ENCODE peak calls at places on chromosomes 13 and 19, in nine cellular contexts. One of them, this sample, is unnamed.

GRCh38 chr13:101262306-101262705 is 154.0 kb downstream of the NALCN start:
- DNase-seq in uterus: no peak
- DNase-seq in omental fat pad: no peak
- DNase-seq in coronary artery: no peak
- DNase-seq in GM12864: no peak
- DNase-seq in astrocyte of the spinal cord: no peak
- DNase-seq in CD8-positive, alpha-beta T cell: no peak
- DNase-seq in progenitor cell of endocrine pancreas: no peak
- DNase-seq in adrenal gland: no peak
- DNase-seq in this sample: no peak

GRCh38 chr19:6362024-6362344 is 653 bp downstream of the CLPP start:
- DNase-seq in GM12864: no peak
- DNase-seq in omental fat pad: no peak
- DNase-seq in progenitor cell of endocrine pancreas: no peak
- DNase-seq in coronary artery: no peak
- DNase-seq in adrenal gland: no peak
- DNase-seq in uterus: peak
- DNase-seq in CD8-positive, alpha-beta T cell: no peak
- DNase-seq in astrocyte of the spinal cord: peak
- DNase-seq in this sample: no peak

GRCh38 chr19:728011-728410 is 19.3 kb downstream of the PALM start:
- DNase-seq in uterus: peak
- DNase-seq in progenitor cell of endocrine pancreas: no peak
- DNase-seq in GM12864: no peak
- DNase-seq in coronary artery: no peak
- DNase-seq in adrenal gland: no peak
- DNase-seq in CD8-positive, alpha-beta T cell: no peak
- DNase-seq in omental fat pad: no peak
- DNase-seq in astrocyte of the spinal cord: no peak
- DNase-seq in this sample: no peak

GRCh38 chr13:98575009-98575866 is 1.7 kb downstream of the STK24 start:
- DNase-seq in omental fat pad: no peak
- DNase-seq in progenitor cell of endocrine pancreas: no peak
- DNase-seq in astrocyte of the spinal cord: peak
- DNase-seq in GM12864: no peak
- DNase-seq in coronary artery: no peak
- DNase-seq in adrenal gland: no peak
- DNase-seq in uterus: no peak
- DNase-seq in CD8-positive, alpha-beta T cell: no peak
- DNase-seq in this sample: no peak

GRCh38 chr19:35162471-35163326 is 8.2 kb downstream of the FXYD5 start:
- DNase-seq in omental fat pad: no peak
- DNase-seq in coronary artery: no peak
- DNase-seq in astrocyte of the spinal cord: peak
- DNase-seq in progenitor cell of endocrine pancreas: no peak
- DNase-seq in adrenal gland: no peak
- DNase-seq in GM12864: no peak
- DNase-seq in uterus: no peak
- DNase-seq in CD8-positive, alpha-beta T cell: no peak
- DNase-seq in this sample: peak

GRCh38 chr13:27423333-27423732 is 1.1 kb upstream of the GTF3A start:
- DNase-seq in omental fat pad: no peak
- DNase-seq in astrocyte of the spinal cord: no peak
- DNase-seq in progenitor cell of endocrine pancreas: no peak
- DNase-seq in uterus: no peak
- DNase-seq in coronary artery: no peak
- DNase-seq in adrenal gland: no peak
- DNase-seq in GM12864: no peak
- DNase-seq in CD8-positive, alpha-beta T cell: no peak
- DNase-seq in this sample: no peak

GRCh38 chr19:46000497-46001246 is 5.4 kb downstream of the CCDC61 start:
- DNase-seq in coronary artery: no peak
- DNase-seq in uterus: no peak
- DNase-seq in progenitor cell of endocrine pancreas: no peak
- DNase-seq in adrenal gland: peak
- DNase-seq in astrocyte of the spinal cord: no peak
- DNase-seq in CD8-positive, alpha-beta T cell: peak
- DNase-seq in GM12864: no peak
- DNase-seq in omental fat pad: no peak
- DNase-seq in this sample: no peak

GRCh38 chr13:31610270-31610998 is 128.9 kb upstream of the RXFP2 start:
- DNase-seq in adrenal gland: no peak
- DNase-seq in CD8-positive, alpha-beta T cell: no peak
- DNase-seq in progenitor cell of endocrine pancreas: no peak
- DNase-seq in astrocyte of the spinal cord: no peak
- DNase-seq in omental fat pad: no peak
- DNase-seq in GM12864: no peak
- DNase-seq in coronary artery: no peak
- DNase-seq in uterus: no peak
- DNase-seq in this sample: no peak

GRCh38 chr19:38429055-38429810 is 3.2 kb upstream of the RASGRP4 start:
- DNase-seq in CD8-positive, alpha-beta T cell: no peak
- DNase-seq in omental fat pad: no peak
- DNase-seq in adrenal gland: no peak
- DNase-seq in uterus: no peak
- DNase-seq in coronary artery: no peak
- DNase-seq in astrocyte of the spinal cord: no peak
- DNase-seq in GM12864: no peak
- DNase-seq in progenitor cell of endocrine pancreas: no peak
- DNase-seq in this sample: peak

GRCh38 chr19:28208745-28209144 is 1004.2 kb downstream of the UQCRFS1 start:
- DNase-seq in adrenal gland: no peak
- DNase-seq in CD8-positive, alpha-beta T cell: no peak
- DNase-seq in coronary artery: no peak
- DNase-seq in uterus: no peak
- DNase-seq in astrocyte of the spinal cord: no peak
- DNase-seq in GM12864: no peak
- DNase-seq in progenitor cell of endocrine pancreas: no peak
- DNase-seq in omental fat pad: no peak
- DNase-seq in this sample: no peak

GRCh38 chr13:80011448-80012212 is 329.3 kb downstream of the SPRY2 start:
- DNase-seq in uterus: no peak
- DNase-seq in GM12864: no peak
- DNase-seq in CD8-positive, alpha-beta T cell: no peak
- DNase-seq in astrocyte of the spinal cord: no peak
- DNase-seq in omental fat pad: no peak
- DNase-seq in adrenal gland: no peak
- DNase-seq in coronary artery: no peak
- DNase-seq in progenitor cell of endocrine pancreas: no peak
- DNase-seq in this sample: no peak

GRCh38 chr19:42322305-42322704 is 3.1 kb upstream of the MEGF8 start:
- DNase-seq in omental fat pad: no peak
- DNase-seq in coronary artery: no peak
- DNase-seq in progenitor cell of endocrine pancreas: no peak
- DNase-seq in uterus: no peak
- DNase-seq in astrocyte of the spinal cord: no peak
- DNase-seq in CD8-positive, alpha-beta T cell: no peak
- DNase-seq in GM12864: no peak
- DNase-seq in adrenal gland: no peak
- DNase-seq in this sample: no peak

GRCh38 chr19:42069619-42070293 is at the start of gene GRIK5:
- DNase-seq in coronary artery: no peak
- DNase-seq in GM12864: no peak
- DNase-seq in progenitor cell of endocrine pancreas: no peak
- DNase-seq in omental fat pad: no peak
- DNase-seq in uterus: peak
- DNase-seq in adrenal gland: no peak
- DNase-seq in CD8-positive, alpha-beta T cell: no peak
- DNase-seq in astrocyte of the spinal cord: no peak
- DNase-seq in this sample: no peak

GRCh38 chr19:35236638-35237400 is 8.3 kb upstream of the FAM187B start:
- DNase-seq in CD8-positive, alpha-beta T cell: peak
- DNase-seq in adrenal gland: no peak
- DNase-seq in GM12864: no peak
- DNase-seq in coronary artery: no peak
- DNase-seq in omental fat pad: no peak
- DNase-seq in uterus: no peak
- DNase-seq in progenitor cell of endocrine pancreas: no peak
- DNase-seq in astrocyte of the spinal cord: no peak
- DNase-seq in this sample: no peak

DNA sequence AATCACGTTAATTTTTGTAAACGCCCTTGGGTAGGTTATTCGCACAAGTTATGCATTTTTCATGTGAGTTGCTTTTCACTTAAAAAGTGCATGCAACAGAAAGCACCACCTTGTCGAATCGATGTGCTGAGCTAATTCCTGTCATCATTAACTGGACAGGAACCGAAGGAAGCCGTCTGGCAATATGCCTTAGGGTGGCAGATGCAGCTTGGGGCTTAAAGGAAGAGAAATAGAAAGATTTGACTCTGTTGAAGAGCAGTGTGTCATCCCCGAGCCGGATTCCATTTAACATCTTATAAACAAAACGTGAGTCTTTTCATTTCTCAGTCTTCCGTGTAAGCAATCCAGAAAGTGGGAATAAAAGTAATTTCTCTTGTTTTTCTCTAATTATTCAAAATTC is 70.0 kb downstream of the ATP11A start:
- DNase-seq in CD8-positive, alpha-beta T cell: no peak
- DNase-seq in uterus: no peak
- DNase-seq in GM12864: no peak
- DNase-seq in coronary artery: no peak
- DNase-seq in adrenal gland: no peak
- DNase-seq in omental fat pad: no peak
- DNase-seq in progenitor cell of endocrine pancreas: no peak
- DNase-seq in astrocyte of the spinal cord: no peak
- DNase-seq in this sample: no peak
- TF ChIP-seq CTCF in CD8-positive, alpha-beta T cell: no peak
- TF ChIP-seq CTCF in uterus: no peak
- TF ChIP-seq CTCF in GM12864: no peak
- TF ChIP-seq CTCF in coronary artery: no peak
- TF ChIP-seq CTCF in adrenal gland: no peak
- TF ChIP-seq CTCF in omental fat pad: no peak
- TF ChIP-seq CTCF in progenitor cell of endocrine pancreas: no peak
- TF ChIP-seq CTCF in astrocyte of the spinal cord: no peak
- TF ChIP-seq CTCF in this sample: no peak

GRCh38 chr19:13212759-13213330 is 62.6 kb downstream of the IER2 start:
- DNase-seq in progenitor cell of endocrine pancreas: no peak
- DNase-seq in astrocyte of the spinal cord: peak
- DNase-seq in coronary artery: no peak
- DNase-seq in uterus: peak
- DNase-seq in GM12864: peak
- DNase-seq in CD8-positive, alpha-beta T cell: peak
- DNase-seq in adrenal gland: peak
- DNase-seq in omental fat pad: peak
- DNase-seq in this sample: peak
- TF ChIP-seq CTCF in progenitor cell of endocrine pancreas: peak
- TF ChIP-seq CTCF in astrocyte of the spinal cord: peak
- TF ChIP-seq CTCF in coronary artery: no peak
- TF ChIP-seq CTCF in uterus: peak
- TF ChIP-seq CTCF in GM12864: peak
- TF ChIP-seq CTCF in CD8-positive, alpha-beta T cell: peak
- TF ChIP-seq CTCF in adrenal gland: peak
- TF ChIP-seq CTCF in omental fat pad: no peak
- TF ChIP-seq CTCF in this sample: peak

DNA sequence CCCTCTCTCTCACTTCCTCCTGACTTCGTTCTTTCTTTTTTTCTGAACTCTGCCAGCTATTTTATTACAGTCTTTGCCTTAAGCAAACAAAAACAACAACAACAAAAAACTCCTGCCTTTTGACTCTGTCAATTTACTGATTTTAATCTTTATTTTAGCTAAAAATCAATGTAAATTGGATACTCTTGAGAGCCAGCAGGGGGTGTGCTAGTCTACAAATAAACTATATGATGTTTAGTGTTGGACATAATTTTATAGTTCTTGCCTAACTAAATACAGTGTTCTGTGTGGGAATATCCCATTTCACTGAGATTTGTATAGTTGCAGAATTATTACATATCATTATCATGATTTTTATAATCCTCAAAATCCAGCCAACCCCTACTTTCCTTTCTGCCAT is 1199.9 kb upstream of the SPRY2 start:
- DNase-seq in astrocyte of the spinal cord: peak
- DNase-seq in progenitor cell of endocrine pancreas: no peak
- DNase-seq in GM12864: no peak
- DNase-seq in adrenal gland: no peak
- DNase-seq in uterus: no peak
- DNase-seq in omental fat pad: no peak
- DNase-seq in CD8-positive, alpha-beta T cell: no peak
- DNase-seq in coronary artery: no peak
- DNase-seq in this sample: peak
- TF ChIP-seq CTCF in astrocyte of the spinal cord: peak
- TF ChIP-seq CTCF in progenitor cell of endocrine pancreas: peak
- TF ChIP-seq CTCF in GM12864: no peak
- TF ChIP-seq CTCF in adrenal gland: no peak
- TF ChIP-seq CTCF in uterus: no peak
- TF ChIP-seq CTCF in omental fat pad: no peak
- TF ChIP-seq CTCF in CD8-positive, alpha-beta T cell: no peak
- TF ChIP-seq CTCF in coronary artery: no peak
- TF ChIP-seq CTCF in this sample: peak

GRCh38 chr13:111038887-111039286 is 76.2 kb upstream of the ARHGEF7 start:
- DNase-seq in adrenal gland: no peak
- DNase-seq in progenitor cell of endocrine pancreas: no peak
- DNase-seq in omental fat pad: no peak
- DNase-seq in uterus: no peak
- DNase-seq in GM12864: no peak
- DNase-seq in CD8-positive, alpha-beta T cell: no peak
- DNase-seq in astrocyte of the spinal cord: no peak
- DNase-seq in coronary artery: no peak
- DNase-seq in this sample: no peak

GRCh38 chr13:111039735-111040134 is 75.4 kb upstream of the ARHGEF7 start:
- DNase-seq in adrenal gland: no peak
- DNase-seq in omental fat pad: no peak
- DNase-seq in uterus: no peak
- DNase-seq in progenitor cell of endocrine pancreas: no peak
- DNase-seq in coronary artery: no peak
- DNase-seq in CD8-positive, alpha-beta T cell: no peak
- DNase-seq in astrocyte of the spinal cord: no peak
- DNase-seq in GM12864: no peak
- DNase-seq in this sample: no peak

GRCh38 chr13:111035861-111036260 is 79.2 kb upstream of the ARHGEF7 start:
- DNase-seq in GM12864: no peak
- DNase-seq in adrenal gland: no peak
- DNase-seq in omental fat pad: no peak
- DNase-seq in progenitor cell of endocrine pancreas: no peak
- DNase-seq in CD8-positive, alpha-beta T cell: no peak
- DNase-seq in coronary artery: no peak
- DNase-seq in uterus: no peak
- DNase-seq in astrocyte of the spinal cord: no peak
- DNase-seq in this sample: no peak

GRCh38 chr13:111036665-111037064 is 78.4 kb upstream of the ARHGEF7 start:
- DNase-seq in astrocyte of the spinal cord: no peak
- DNase-seq in progenitor cell of endocrine pancreas: no peak
- DNase-seq in GM12864: no peak
- DNase-seq in coronary artery: no peak
- DNase-seq in omental fat pad: no peak
- DNase-seq in uterus: no peak
- DNase-seq in CD8-positive, alpha-beta T cell: no peak
- DNase-seq in adrenal gland: no peak
- DNase-seq in this sample: no peak

DNA sequence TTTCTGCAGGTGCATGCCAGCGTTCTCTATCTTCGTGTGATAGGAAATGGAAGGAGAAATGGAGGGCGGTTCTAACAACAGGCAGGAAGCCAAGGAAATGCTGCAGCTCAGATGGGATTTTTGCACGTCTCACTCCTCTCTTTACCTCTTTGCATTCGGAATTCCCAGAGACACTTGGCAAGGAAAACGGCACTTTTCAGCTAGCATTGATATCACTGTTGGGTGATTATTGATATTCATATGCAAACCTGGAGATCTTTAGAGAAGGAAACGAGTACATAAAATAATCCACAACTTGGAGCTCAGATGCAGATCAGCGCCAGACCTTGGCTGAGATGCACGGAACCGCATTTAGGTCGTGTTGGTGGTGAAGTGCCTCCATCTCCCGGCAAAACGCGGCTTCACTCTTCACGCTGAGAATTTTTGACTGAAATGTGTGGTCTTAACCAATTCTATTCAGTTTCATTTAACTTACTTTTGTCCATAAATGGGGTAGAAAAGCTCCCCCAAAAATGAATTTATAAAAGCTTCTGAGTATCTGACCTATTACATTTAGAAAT is 77.2 kb upstream of the ARHGEF7 start:
- DNase-seq in astrocyte of the spinal cord: no peak
- DNase-seq in coronary artery: no peak
- DNase-seq in uterus: no peak
- DNase-seq in progenitor cell of endocrine pancreas: no peak
- DNase-seq in GM12864: no peak
- DNase-seq in CD8-positive, alpha-beta T cell: no peak
- DNase-seq in adrenal gland: no peak
- DNase-seq in omental fat pad: no peak
- DNase-seq in this sample: no peak
- TF ChIP-seq CTCF in astrocyte of the spinal cord: no peak
- TF ChIP-seq CTCF in coronary artery: no peak
- TF ChIP-seq CTCF in uterus: no peak
- TF ChIP-seq CTCF in progenitor cell of endocrine pancreas: no peak
- TF ChIP-seq CTCF in GM12864: no peak
- TF ChIP-seq CTCF in CD8-positive, alpha-beta T cell: no peak
- TF ChIP-seq CTCF in adrenal gland: no peak
- TF ChIP-seq CTCF in omental fat pad: no peak
- TF ChIP-seq CTCF in this sample: no peak